ENCODE peak calls at places on chromosomes 12 and 14, in four cellular contexts. D, X, C and G are unnamed samples.

GRCh38 chr14:68895304-68895703 is 83.8 kb downstream of the ACTN1 start:
- DNase-seq in X (no peak), C (peak; percentile 21), D (no peak), G (no peak)

GRCh38 chr12:56715798-56716197 is 9.3 kb downstream of the NACA start:
- DNase-seq in C (no peak), D (no peak), X (no peak), G (no peak)

GRCh38 chr12:11702959-11703358 is 53.5 kb downstream of the ETV6 start:
- DNase-seq in D (no peak), C (no peak), X (no peak), G (no peak)

GRCh38 chr14:89251066-89251465 is 166.0 kb downstream of the FOXN3 start:
- DNase-seq in C (peak; percentile 53), X (no peak), D (no peak), G (no peak)

GRCh38 chr12:94186461-94187237 is 38.3 kb downstream of the PLXNC1 start:
- DNase-seq in D (no peak), X (no peak), C (peak; percentile 67), G (no peak)

GRCh38 chr14:88005050-88005481 is at the start of gene GPR65:
- DNase-seq in X (no peak), C (peak; percentile 3), D (no peak), G (peak; percentile 83)

GRCh38 chr14:54652188-54652889 is 85.4 kb downstream of the SAMD4A start:
- DNase-seq in D (no peak), C (peak; percentile 100), X (peak; percentile 97), G (no peak)

GRCh38 chr14:55800443-55800842 is 220.4 kb downstream of the KTN1 start:
- DNase-seq in C (no peak), D (no peak), X (no peak), G (no peak)

GRCh38 chr12:18430425-18431048 is 169.2 kb downstream of the PIK3C2G start:
- DNase-seq in X (peak; percentile 21), D (no peak), C (peak; percentile 64), G (peak; percentile 64)